ENCODE peak calls at places on chromosome 9, in five cellular contexts. W is body of pancreas; F is CD4-positive, CD25-positive, alpha-beta regulatory T cell; L is prostate gland; K is A549. G is an unnamed sample. For H3K4me1 and H3K9me3, the result is how much of the 10 kb centered on the place peaks cover.

GRCh38 chr9:36802171-36802920 is 229.7 kb downstream of the MELK start:
- DNase-seq in F (no peak), W (no peak), K (peak), L (no peak), G (no peak)

GRCh38 chr9:88775559-88775958 is 215.7 kb upstream of the S1PR3 start:
- DNase-seq in W (no peak), L (no peak), K (peak), F (no peak), G (no peak)

GRCh38 chr9:99274511-99274910 is 52.4 kb downstream of the SEC61B start:
- DNase-seq in W (no peak), L (no peak), K (no peak), F (no peak), G (no peak)

GRCh38 chr9:134419684-134420076 is 93.4 kb downstream of the RXRA start:
- DNase-seq in F (no peak), L (no peak), K (peak), W (no peak), G (no peak)

GRCh38 chr9:133264235-133264764 is 10.7 kb downstream of the ABO start:
- DNase-seq in F (no peak), L (no peak), K (no peak), W (no peak), G (no peak)

GRCh38 chr9:121107041-121107440 is 32.3 kb downstream of the CNTRL start:
- DNase-seq in L (no peak), K (peak), W (no peak), F (peak), G (peak)

GRCh38 chr9:105144076-105144475 is 100.4 kb upstream of the SLC44A1 start:
- DNase-seq in K (no peak), W (no peak), L (no peak), F (no peak), G (no peak)

GRCh38 chr9:121133104-121133816 is 58.5 kb downstream of the CNTRL start:
- DNase-seq in F (peak), K (peak), L (peak), W (peak), G (peak)

GRCh38 chr9:133701321-133701980 is 36.7 kb downstream of the SARDH start:
- DNase-seq in K (no peak), W (peak), F (peak), L (no peak), G (peak)

GRCh38 chr9:33151007-33151557 is 16.1 kb downstream of the B4GALT1 start:
- DNase-seq in W (peak), K (peak), L (no peak), F (no peak), G (no peak)

GRCh38 chr9:132672413-132672690 is 2.1 kb downstream of the GTF3C4 start:
- DNase-seq in W (no peak), K (peak), L (no peak), F (no peak), G (no peak)

GRCh38 chr9:14348241-14349140 is 34.5 kb upstream of the NFIB start:
- DNase-seq in L (no peak), K (no peak), W (peak), F (no peak), G (no peak)

GRCh38 chr9:37565661-37566618 is 10.2 kb downstream of the FBXO10 start:
- DNase-seq in F (no peak), L (no peak), W (peak), K (no peak), G (no peak)

GRCh38 chr9:99809586-99810357 is 11.9 kb upstream of the NR4A3 start:
- DNase-seq in K (no peak), L (no peak), F (no peak), W (no peak), G (no peak)

GRCh38 chr9:19231126-19232035 is 888 bp downstream of the DENND4C start:
- DNase-seq in K (peak), W (no peak), F (no peak), L (peak), G (no peak)

GRCh38 chr9:93138171-93138764 is 4.2 kb upstream of the NINJ1 start:
- DNase-seq in W (no peak), K (no peak), F (no peak), L (no peak), G (no peak)

GRCh38 chr9:97388721-97389238 is 23.1 kb upstream of the TDRD7 start:
- DNase-seq in F (no peak), W (no peak), L (no peak), K (no peak), G (peak)

GRCh38 chr9:109894921-109895758 is 115.1 kb downstream of the PALM2AKAP2 start:
- DNase-seq in W (no peak), F (no peak), K (no peak), L (no peak), G (no peak)

GRCh38 chr9:37200572-37201005 is 80.2 kb downstream of the ZCCHC7 start:
- DNase-seq in L (no peak), F (no peak), K (no peak), W (no peak), G (no peak)

GRCh38 chr9:69295872-69296562 is 29.0 kb upstream of the ENTREP1 start:
- DNase-seq in W (no peak), K (no peak), L (no peak), F (no peak), G (no peak)

GRCh38 chr9:95004452-95005275 is 278.2 kb downstream of the AOPEP start:
- DNase-seq in L (peak), F (peak), K (peak), W (peak), G (peak)

GRCh38 chr9:96460877-96461276 is 10.9 kb downstream of the HABP4 start:
- DNase-seq in F (no peak), K (no peak), W (no peak), L (no peak), G (no peak)

GRCh38 chr9:79565245-79565644 is 6.5 kb upstream of the TLE4 start:
- DNase-seq in K (no peak), W (no peak), L (no peak), F (no peak), G (no peak)

GRCh38 chr9:136543830-136544548 is 1.9 kb downstream of the NOTCH1 start:
- DNase-seq in L (peak), F (no peak), K (no peak), W (peak), G (no peak)

GRCh38 chr9:106581973-106582372 is 281.0 kb upstream of the ZNF462 start:
- DNase-seq in F (no peak), K (no peak), W (no peak), L (no peak), G (no peak)

GRCh38 chr9:94623253-94623652 is 16.1 kb downstream of the FBP1 start:
- DNase-seq in L (no peak), W (peak), K (peak), F (no peak), G (no peak)

GRCh38 chr9:108707120-108707519 is 148.7 kb downstream of the ACTL7B start:
- DNase-seq in L (no peak), K (no peak), F (no peak), W (no peak), G (no peak)

GRCh38 chr9:36897476-36897875 is 136.6 kb downstream of the PAX5 start:
- DNase-seq in L (no peak), W (no peak), K (no peak), F (no peak), G (no peak)

GRCh38 chr9:13718086-13718485 is 438.6 kb upstream of the MPDZ start:
- DNase-seq in W (no peak), F (no peak), L (no peak), K (no peak), G (no peak)

GRCh38 chr9:70407081-70407503 is 7.4 kb downstream of the KLF9 start:
- DNase-seq in W (no peak), F (no peak), L (no peak), K (peak), G (no peak)
- H3K4me1 ChIP-seq in W (half or more), F (under half), L (under half), K (under half), G (under half)

GRCh38 chr9:16286160-16286559 is 584.3 kb downstream of the BNC2 start:
- DNase-seq in F (no peak), L (no peak), K (no peak), W (no peak), G (no peak)

GRCh38 chr9:16282216-16282615 is 588.3 kb downstream of the BNC2 start:
- DNase-seq in L (peak), F (no peak), K (no peak), W (no peak), G (no peak)

GRCh38 chr9:16281707-16282106 is 588.8 kb downstream of the BNC2 start:
- DNase-seq in K (no peak), L (peak), W (no peak), F (no peak), G (no peak)

GRCh38 chr9:16278420-16278999 is 592.0 kb downstream of the BNC2 start:
- DNase-seq in L (no peak), K (peak), W (no peak), F (no peak), G (no peak)

GRCh38 chr9:16282718-16283117 is 587.8 kb downstream of the BNC2 start:
- DNase-seq in F (no peak), W (no peak), L (no peak), K (no peak), G (no peak)
- H3K4me3 ChIP-seq in F (no peak), W (no peak), L (no peak), K (no peak), G (no peak)

DNA sequence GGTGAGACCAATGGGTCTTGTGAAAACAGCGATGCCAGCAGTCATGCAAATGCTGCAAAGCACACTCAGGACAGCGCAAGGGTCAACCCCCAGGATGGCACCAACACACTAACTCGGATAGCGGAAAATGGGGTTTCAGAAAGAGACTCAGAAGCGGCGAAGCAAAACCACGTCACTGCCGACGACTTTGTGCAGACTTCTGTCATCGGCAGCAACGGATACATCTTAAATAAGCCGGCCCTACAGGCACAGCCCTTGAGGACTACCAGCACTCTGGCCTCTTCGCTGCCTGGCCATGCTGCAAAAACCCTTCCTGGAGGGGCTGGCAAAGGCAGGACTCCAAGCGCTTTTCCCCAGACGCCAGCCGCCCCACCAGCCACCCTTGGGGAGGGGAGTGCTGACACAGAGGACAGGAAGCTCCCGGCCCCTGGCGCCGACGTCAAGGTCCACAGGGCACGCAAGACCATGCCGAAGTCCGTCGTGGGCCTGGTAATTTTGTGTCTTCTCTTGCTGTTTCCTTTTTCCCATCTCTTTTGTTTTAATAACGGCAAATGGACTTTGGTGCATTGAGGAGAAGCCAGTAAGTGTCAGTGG is 98.0 kb downstream of the EHMT1 start:
- DNase-seq in F (no peak), L (no peak), K (no peak), W (no peak), G (no peak)
- H3K9me3 ChIP-seq in F (under half), L (under half), K (under half), W (under half), G (under half)

DNA sequence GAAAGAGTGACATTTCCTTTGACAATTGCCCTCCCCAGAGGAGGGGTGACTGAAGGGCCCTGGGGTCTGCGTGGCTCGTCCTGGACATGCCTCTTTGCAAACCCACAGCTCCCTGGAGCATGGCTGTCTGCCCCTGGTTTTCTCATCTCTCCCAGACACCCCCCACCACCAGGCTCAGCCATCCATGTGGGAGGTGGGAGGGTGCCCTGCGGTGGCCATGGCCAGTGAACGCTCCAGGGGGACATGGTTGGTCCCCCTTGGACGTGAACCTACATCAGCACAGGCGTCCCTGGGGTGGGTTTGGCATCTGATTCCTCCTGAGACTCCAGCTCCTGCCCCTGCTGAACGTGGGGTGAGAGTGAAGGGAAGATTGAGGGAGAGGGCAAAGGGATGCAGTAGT is 67.7 kb upstream of the LMX1B start:
- DNase-seq in F (no peak), W (no peak), L (no peak), K (no peak), G (no peak)
- H3K4me1 ChIP-seq in F (under half), W (under half), L (under half), K (under half), G (under half)